ENCODE peak calls at places on chromosomes 13 and 19, in nine cellular contexts. O, S, Z, I, J, A, W, C and X are unnamed samples.

GRCh38 chr19:54172413-54172763 is 572 bp downstream of the TMC4 start:
- DNase-seq in O (no peak), S (no peak), Z (no peak), I (no peak), J (no peak), A (peak), W (no peak), C (no peak), X (no peak)

GRCh38 chr19:13557756-13558398 is 51.6 kb upstream of the CACNA1A start:
- DNase-seq in O (no peak), S (peak), Z (no peak), I (no peak), J (no peak), A (no peak), W (no peak), C (no peak), X (no peak)

GRCh38 chr13:80946008-80946802 is 605.3 kb upstream of the SPRY2 start:
- DNase-seq in O (no peak), S (no peak), Z (no peak), I (no peak), J (no peak), A (no peak), W (no peak), C (no peak), X (no peak)

GRCh38 chr19:18800079-18800478 is 9.0 kb upstream of the COMP start:
- DNase-seq in O (no peak), S (no peak), Z (no peak), I (no peak), J (no peak), A (no peak), W (no peak), C (no peak), X (no peak)

GRCh38 chr19:33316521-33317284 is 14.4 kb upstream of the CEBPA start:
- DNase-seq in O (no peak), S (no peak), Z (no peak), I (no peak), J (no peak), A (no peak), W (no peak), C (no peak), X (no peak)

GRCh38 chr13:29434217-29434940 is 161.1 kb downstream of the SLC7A1 start:
- DNase-seq in O (no peak), S (no peak), Z (peak), I (no peak), J (no peak), A (no peak), W (no peak), C (no peak), X (no peak)

GRCh38 chr19:32581704-32582164 is 744 bp downstream of the PDCD5 start:
- DNase-seq in O (peak), S (peak), Z (no peak), I (peak), J (peak), A (peak), W (no peak), C (peak), X (no peak)

GRCh38 chr19:15015946-15016542 is 33.2 kb upstream of the CASP14 start:
- DNase-seq in O (no peak), S (no peak), Z (no peak), I (no peak), J (no peak), A (no peak), W (no peak), C (peak), X (no peak)

GRCh38 chr13:49649244-49649962 is 21.1 kb downstream of the ARL11 start:
- DNase-seq in O (no peak), S (no peak), Z (no peak), I (no peak), J (no peak), A (no peak), W (no peak), C (peak), X (no peak)

GRCh38 chr13:26813626-26814348 is 53.2 kb upstream of the GPR12 start:
- DNase-seq in O (no peak), S (no peak), Z (no peak), I (no peak), J (no peak), A (no peak), W (no peak), C (no peak), X (no peak)

GRCh38 chr13:111976474-111977183 is 90.3 kb upstream of the SOX1 start:
- DNase-seq in O (no peak), S (no peak), Z (no peak), I (no peak), J (no peak), A (no peak), W (no peak), C (no peak), X (no peak)

GRCh38 chr13:75960538-75960994 is 324.4 kb downstream of the LMO7 start:
- DNase-seq in O (no peak), S (no peak), Z (no peak), I (no peak), J (no peak), A (no peak), W (no peak), C (no peak), X (peak)

GRCh38 chr19:38837656-38838121 is 6.1 kb upstream of the ECH1 start:
- DNase-seq in O (peak), S (no peak), Z (no peak), I (peak), J (no peak), A (no peak), W (no peak), C (no peak), X (no peak)

GRCh38 chr13:109707044-109707794 is 79.2 kb downstream of the IRS2 start:
- DNase-seq in O (no peak), S (no peak), Z (no peak), I (no peak), J (peak), A (no peak), W (no peak), C (no peak), X (no peak)

GRCh38 chr19:2729943-2730818 is 9.0 kb upstream of the DIRAS1 start:
- DNase-seq in O (no peak), S (no peak), Z (no peak), I (no peak), J (no peak), A (no peak), W (no peak), C (no peak), X (peak)

GRCh38 chr19:29483944-29484581 is 41.7 kb upstream of the VSTM2B start:
- DNase-seq in O (no peak), S (peak), Z (no peak), I (no peak), J (no peak), A (no peak), W (no peak), C (no peak), X (no peak)

GRCh38 chr13:44627441-44627840 is 51.3 kb upstream of the TSC22D1 start:
- DNase-seq in O (no peak), S (no peak), Z (no peak), I (no peak), J (no peak), A (no peak), W (no peak), C (peak), X (no peak)

GRCh38 chr13:27259831-27260230 is 8.5 kb downstream of the RPL21 start:
- DNase-seq in O (no peak), S (no peak), Z (peak), I (no peak), J (no peak), A (no peak), W (no peak), C (no peak), X (no peak)

GRCh38 chr19:42433503-42434260 is 6.5 kb upstream of the LIPE start:
- DNase-seq in O (no peak), S (peak), Z (peak), I (peak), J (peak), A (peak), W (no peak), C (peak), X (no peak)

GRCh38 chr13:28447989-28448388 is 46.9 kb downstream of the FLT1 start:
- DNase-seq in O (no peak), S (no peak), Z (no peak), I (no peak), J (no peak), A (no peak), W (no peak), C (no peak), X (no peak)

GRCh38 chr19:57351867-57352266 is 796 bp downstream of the ZNF304 start:
- DNase-seq in O (no peak), S (no peak), Z (no peak), I (no peak), J (no peak), A (no peak), W (no peak), C (peak), X (no peak)

GRCh38 chr13:93080587-93080986 is 146.0 kb upstream of the GPC6 start:
- DNase-seq in O (no peak), S (no peak), Z (no peak), I (no peak), J (no peak), A (no peak), W (no peak), C (peak), X (no peak)

GRCh38 chr19:50695251-50696064 is 24.1 kb downstream of the SHANK1 start:
- DNase-seq in O (no peak), S (peak), Z (no peak), I (peak), J (peak), A (no peak), W (no peak), C (no peak), X (no peak)

GRCh38 chr19:33064117-33064777 is 441 bp downstream of the RHPN2 start:
- DNase-seq in O (no peak), S (peak), Z (peak), I (no peak), J (peak), A (no peak), W (no peak), C (no peak), X (peak)

GRCh38 chr13:99980201-99981114 is 1.1 kb upstream of the ZIC2 start:
- DNase-seq in O (peak), S (peak), Z (no peak), I (peak), J (peak), A (no peak), W (no peak), C (peak), X (peak)

GRCh38 chr13:41029629-41030028 is 10.5 kb upstream of the ELF1 start:
- DNase-seq in O (no peak), S (no peak), Z (no peak), I (no peak), J (no peak), A (no peak), W (no peak), C (no peak), X (no peak)

GRCh38 chr13:100738176-100738855 is 63.7 kb upstream of the TMTC4 start:
- DNase-seq in O (no peak), S (no peak), Z (no peak), I (no peak), J (no peak), A (no peak), W (no peak), C (no peak), X (no peak)

GRCh38 chr13:111080642-111081041 is 34.5 kb upstream of the ARHGEF7 start:
- DNase-seq in O (no peak), S (no peak), Z (no peak), I (no peak), J (no peak), A (no peak), W (no peak), C (no peak), X (no peak)

GRCh38 chr19:4256563-4256962 is 9.7 kb downstream of the YJU2 start:
- DNase-seq in O (no peak), S (no peak), Z (no peak), I (no peak), J (no peak), A (no peak), W (no peak), C (no peak), X (no peak)

GRCh38 chr13:26847281-26847680 is 86.7 kb upstream of the GPR12 start:
- DNase-seq in O (no peak), S (no peak), Z (no peak), I (no peak), J (no peak), A (no peak), W (no peak), C (no peak), X (no peak)

GRCh38 chr13:76936736-76937135 is 11.6 kb upstream of the ACOD1 start:
- DNase-seq in O (no peak), S (no peak), Z (no peak), I (no peak), J (no peak), A (no peak), W (no peak), C (no peak), X (no peak)

GRCh38 chr19:4970558-4971423 is 1.9 kb downstream of the KDM4B start:
- DNase-seq in O (no peak), S (no peak), Z (no peak), I (peak), J (no peak), A (peak), W (no peak), C (no peak), X (no peak)

GRCh38 chr19:53101518-53101917 is 1.7 kb downstream of the ZNF160 start:
- DNase-seq in O (no peak), S (no peak), Z (no peak), I (no peak), J (no peak), A (no peak), W (no peak), C (peak), X (no peak)

GRCh38 chr19:50660083-50660366 is 10.8 kb downstream of the C19orf81 start:
- DNase-seq in O (no peak), S (no peak), Z (no peak), I (no peak), J (no peak), A (no peak), W (no peak), C (no peak), X (no peak)